ENCODE peak calls at places on chromosome 21, in four cellular contexts. D is HepG2, F is right lobe of liver, I is heart left ventricle. Q is an unnamed sample.
A peak's percentile ranks its signal among the peaks of the same experiment; 100 is the strongest.

GRCh38 chr21:46661627-46662366 is 26.3 kb downstream of the PRMT2 start:
- ATAC-seq in I (peak; percentile 7), F (no peak), D (no peak), Q (peak; percentile 16)

GRCh38 chr21:45073301-45074047 is 906 bp upstream of the ADARB1 start:
- ATAC-seq in I (peak; percentile 41), F (peak; percentile 24), D (peak; percentile 69), Q (peak; percentile 20)

GRCh38 chr21:44299085-44299457 is 782 bp upstream of the PFKL start:
- ATAC-seq in F (no peak), I (no peak), D (no peak), Q (no peak)

GRCh38 chr21:44579833-44580144 is 615 bp downstream of the KRTAP10-5 start:
- ATAC-seq in F (no peak), D (no peak), I (no peak), Q (no peak)

GRCh38 chr21:26226724-26227123 is 56.2 kb upstream of the APP start:
- ATAC-seq in I (no peak), F (no peak), D (no peak), Q (no peak)

GRCh38 chr21:39976805-39977204 is 109.6 kb downstream of the PCP4 start:
- ATAC-seq in D (no peak), I (no peak), F (no peak), Q (no peak)

GRCh38 chr21:37030864-37031263 is 24.4 kb downstream of the RIPPLY3 start:
- ATAC-seq in I (no peak), F (no peak), D (no peak), Q (no peak)

GRCh38 chr21:28899744-28900143 is 92.9 kb downstream of the LTN1 start:
- ATAC-seq in D (no peak), I (no peak), F (no peak), Q (peak; percentile 79)

GRCh38 chr21:29359718-29360117 is 61.0 kb downstream of the BACH1 start:
- ATAC-seq in D (no peak), I (no peak), F (no peak), Q (no peak)

GRCh38 chr21:44013380-44014088 is 1.4 kb downstream of the TRAPPC10 start:
- ATAC-seq in I (no peak), D (peak; percentile 24), F (peak; percentile 9), Q (no peak)

GRCh38 chr21:28723666-28724065 is 269.0 kb downstream of the LTN1 start:
- ATAC-seq in D (no peak), F (no peak), I (no peak), Q (no peak)

GRCh38 chr21:43959231-43960041 is 52.7 kb upstream of the TRAPPC10 start:
- ATAC-seq in F (peak; percentile 3), D (no peak), I (no peak), Q (no peak)

GRCh38 chr21:29007801-29008200 is 11.3 kb downstream of the RWDD2B start:
- ATAC-seq in D (no peak), F (no peak), I (no peak), Q (no peak)

GRCh38 chr21:35852820-35853219 is 207.5 kb downstream of the SETD4 start:
- ATAC-seq in F (no peak), D (no peak), I (no peak), Q (no peak)

GRCh38 chr21:15534450-15534886 is 195.3 kb upstream of the USP25 start:
- ATAC-seq in F (no peak), D (no peak), I (no peak), Q (no peak)

GRCh38 chr21:35933466-35933865 is 126.9 kb downstream of the SETD4 start:
- ATAC-seq in F (peak; percentile 62), I (peak; percentile 76), D (no peak), Q (peak; percentile 83)

GRCh38 chr21:44994581-44995171 is 54.8 kb downstream of the SLX9 start:
- ATAC-seq in F (no peak), D (no peak), I (no peak), Q (peak; percentile 39)

GRCh38 chr21:43957128-43957571 is 55.0 kb upstream of the TRAPPC10 start:
- ATAC-seq in I (no peak), F (no peak), D (no peak), Q (no peak)

GRCh38 chr21:44764319-44765230 is 37.0 kb downstream of the UBE2G2 start:
- ATAC-seq in F (no peak), I (no peak), D (peak; percentile 54), Q (no peak)

GRCh38 chr21:15191342-15191741 is 126.5 kb upstream of the NRIP1 start:
- ATAC-seq in I (no peak), F (no peak), D (no peak), Q (no peak)

GRCh38 chr21:46286668-46286982 is 483 bp downstream of the YBEY start:
- ATAC-seq in D (no peak), F (no peak), I (no peak), Q (no peak)

GRCh38 chr21:41133896-41134522 is 34.0 kb upstream of the BACE2 start:
- ATAC-seq in I (no peak), F (peak; percentile 72), D (peak; percentile 85), Q (peak; percentile 70)

GRCh38 chr21:24428539-24429186 is 1178.6 kb downstream of the MRPL39 start:
- ATAC-seq in F (no peak), I (no peak), D (no peak), Q (no peak)

GRCh38 chr21:27026501-27026900 is 59.6 kb upstream of the ADAMTS5 start:
- ATAC-seq in I (no peak), F (no peak), D (no peak), Q (no peak)

GRCh38 chr21:36929622-36930021 is 36.8 kb downstream of the HLCS start:
- ATAC-seq in I (no peak), D (no peak), F (peak; percentile 40), Q (no peak)

GRCh38 chr21:32470206-32470605 is 57.7 kb downstream of the EVA1C start:
- ATAC-seq in D (no peak), F (no peak), I (no peak), Q (no peak)

GRCh38 chr21:32468567-32469175 is 56.2 kb downstream of the EVA1C start:
- ATAC-seq in I (no peak), D (no peak), F (no peak), Q (no peak)

GRCh38 chr21:32463889-32464300 is 51.4 kb downstream of the EVA1C start:
- ATAC-seq in D (peak; percentile 56), F (peak; percentile 59), I (peak; percentile 53), Q (no peak)

GRCh38 chr21:32469628-32470027 is 57.1 kb downstream of the EVA1C start:
- ATAC-seq in D (no peak), F (no peak), I (no peak), Q (no peak)

GRCh38 chr21:32467291-32467690 is 54.8 kb downstream of the EVA1C start:
- ATAC-seq in F (no peak), I (no peak), D (no peak), Q (no peak)
- TF ChIP-seq POLR2A in F (no peak), I (no peak), D (no peak), Q (no peak)

GRCh38 chr21:21003701-21004100 is 5.5 kb downstream of the NCAM2 start:
- ATAC-seq in F (no peak), I (no peak), D (no peak), Q (no peak)

GRCh38 chr21:21000576-21001175 is 2.5 kb downstream of the NCAM2 start:
- ATAC-seq in D (no peak), I (no peak), F (no peak), Q (no peak)

GRCh38 chr21:21002137-21002536 is 3.9 kb downstream of the NCAM2 start:
- ATAC-seq in I (no peak), D (no peak), F (no peak), Q (no peak)

GRCh38 chr21:20999567-21000169 is 1.5 kb downstream of the NCAM2 start:
- ATAC-seq in D (peak; percentile 16), F (peak; percentile 44), I (peak; percentile 52), Q (no peak)

DNA sequence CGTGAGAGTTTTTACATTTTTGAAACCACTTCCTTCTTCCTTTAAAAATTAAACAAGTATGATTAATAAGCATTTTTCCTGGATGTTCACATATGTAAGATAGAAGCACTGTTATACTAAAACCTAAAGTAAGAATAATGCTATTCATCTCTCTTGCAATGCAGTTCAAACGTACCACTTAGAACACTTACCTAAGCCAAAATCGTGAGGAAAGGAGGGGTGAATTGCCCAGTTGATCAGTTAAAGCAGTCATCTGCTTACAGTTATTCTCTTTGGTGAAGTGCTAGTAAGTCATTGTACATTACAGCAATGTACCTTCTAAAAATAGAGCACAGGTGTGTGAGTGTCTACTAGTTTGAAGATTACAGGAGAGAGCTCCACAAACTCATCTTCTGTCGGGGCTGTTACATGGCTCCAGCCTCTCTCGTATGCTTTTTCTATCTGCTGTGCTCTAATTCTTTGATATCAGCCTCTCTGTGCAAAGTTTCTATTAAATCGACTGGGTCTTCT is 3.4 kb downstream of the NCAM2 start:
- ATAC-seq in D (no peak), F (no peak), I (no peak), Q (no peak)
- H3K27ac ChIP-seq in D (no peak overlapping the region), F (no peak overlapping the region), I (peak overlapping the region; percentile 38), Q (no peak overlapping the region)

GRCh38 chr21:17819114-17819877 is at the start of gene C21orf91:
- ATAC-seq in I (peak; percentile 99), D (peak; percentile 96), F (peak; percentile 98), Q (peak; percentile 98)
- TF ChIP-seq POLR2A in I (peak; percentile 93), D (peak; percentile 84), F (peak; percentile 99), Q (peak; percentile 81)

GRCh38 chr21:18461743-18462142 is 58.2 kb upstream of the TMPRSS15 start:
- ATAC-seq in F (no peak), I (no peak), D (no peak), Q (no peak)

DNA sequence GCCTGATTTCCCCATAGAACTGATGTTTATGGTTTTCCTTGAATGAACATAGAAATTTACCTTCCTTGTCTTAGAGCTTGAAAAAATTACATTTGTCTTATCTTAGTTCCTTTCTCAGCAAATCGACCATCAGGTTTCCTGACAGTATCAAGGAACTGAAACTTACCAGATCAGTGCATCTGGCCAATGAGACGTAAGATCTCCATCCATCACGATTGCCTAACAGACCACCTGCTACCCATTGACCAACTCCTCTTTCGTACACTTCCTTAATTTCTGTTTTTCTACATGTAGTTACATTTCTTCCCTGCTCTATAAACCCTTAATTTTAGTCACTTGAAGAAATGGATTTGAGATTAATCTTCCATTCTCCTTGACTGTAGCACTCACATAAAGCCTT is 57.4 kb upstream of the TMPRSS15 start:
- ATAC-seq in F (no peak), I (no peak), D (no peak), Q (no peak)
- H3K27ac ChIP-seq in F (no peak overlapping the region), I (no peak overlapping the region), D (no peak overlapping the region), Q (no peak overlapping the region)

GRCh38 chr21:34846601-34847112 is 177.9 kb downstream of the CLIC6 start:
- ATAC-seq in I (no peak), F (no peak), D (no peak), Q (no peak)
- TF ChIP-seq POLR2A in I (no peak), F (no peak), D (no peak), Q (no peak)

GRCh38 chr21:42225571-42226155 is 6.7 kb downstream of the ABCG1 start:
- ATAC-seq in D (no peak), I (no peak), F (no peak), Q (no peak)
- H3K27ac ChIP-seq in D (no peak overlapping the region), I (no peak overlapping the region), F (no peak overlapping the region), Q (no peak overlapping the region)

GRCh38 chr21:38824124-38824822 is 18.5 kb downstream of the ETS2 start:
- ATAC-seq in D (peak; percentile 86), F (peak; percentile 45), I (no peak), Q (peak; percentile 51)
- TF ChIP-seq POLR2A in D (no peak), F (no peak), I (no peak), Q (no peak)

Q was measured in gastroesophageal sphincter.